ENCODE peak calls at places on chromosome 4, in nine cellular contexts. O is EL; F is right cardiac atrium; U is iris pigment epithelial cell; M is activated T-cell treated with anti-CD3 and anti-CD28 coated beads, Interleukin-2, amount 50 U/mL, for 72 hours; Z is occipital lobe; S is EH; K is lung; W is stomach. N is an unnamed sample.

GRCh38 chr4:96003941-96004340 is 164.0 kb downstream of the PDHA2 start:
- DNase-seq in O (no peak), F (no peak), U (no peak), M (no peak), Z (no peak), S (no peak), K (no peak), W (no peak), N (no peak)

GRCh38 chr4:83204731-83205130 is 79.9 kb downstream of the COQ2 start:
- DNase-seq in O (no peak), F (no peak), U (no peak), M (no peak), Z (no peak), S (no peak), K (no peak), W (no peak), N (no peak)

GRCh38 chr4:131509521-131509920 is 1639.6 kb upstream of the PCDH10 start:
- DNase-seq in O (peak), F (no peak), U (peak), M (no peak), Z (no peak), S (no peak), K (no peak), W (no peak), N (no peak)

GRCh38 chr4:7686166-7686870 is 251.6 kb upstream of the PSAPL1 start:
- DNase-seq in O (no peak), F (no peak), U (no peak), M (no peak), Z (no peak), S (no peak), K (no peak), W (no peak), N (no peak)

GRCh38 chr4:62023633-62024032 is 823.5 kb downstream of the ADGRL3 start:
- DNase-seq in O (no peak), F (no peak), U (no peak), M (no peak), Z (no peak), S (no peak), K (no peak), W (no peak), N (no peak)

GRCh38 chr4:8913858-8914460 is 42.3 kb upstream of the HMX1 start:
- DNase-seq in O (no peak), F (no peak), U (no peak), M (no peak), Z (no peak), S (no peak), K (no peak), W (no peak), N (no peak)

GRCh38 chr4:152605031-152605430 is 69.1 kb upstream of the FBXW7 start:
- DNase-seq in O (no peak), F (no peak), U (no peak), M (no peak), Z (no peak), S (no peak), K (no peak), W (no peak), N (no peak)

GRCh38 chr4:2831611-2832308 is 11.9 kb upstream of the ADD1 start:
- DNase-seq in O (no peak), F (no peak), U (no peak), M (no peak), Z (no peak), S (no peak), K (no peak), W (peak), N (no peak)

GRCh38 chr4:11647433-11647832 is 218.7 kb upstream of the HS3ST1 start:
- DNase-seq in O (no peak), F (no peak), U (no peak), M (no peak), Z (no peak), S (no peak), K (no peak), W (no peak), N (no peak)

GRCh38 chr4:138751290-138751689 is 264.3 kb upstream of the NOCT start:
- DNase-seq in O (peak), F (no peak), U (peak), M (no peak), Z (no peak), S (peak), K (no peak), W (no peak), N (no peak)

GRCh38 chr4:21780158-21780557 is 168.4 kb downstream of the KCNIP4 start:
- DNase-seq in O (peak), F (no peak), U (peak), M (no peak), Z (no peak), S (peak), K (no peak), W (no peak), N (no peak)

GRCh38 chr4:48774760-48775398 is 5.2 kb downstream of the FRYL start:
- DNase-seq in O (no peak), F (no peak), U (no peak), M (no peak), Z (no peak), S (no peak), K (no peak), W (no peak), N (no peak)

GRCh38 chr4:101667348-101667747 is 123.2 kb upstream of the BANK1 start:
- DNase-seq in O (peak), F (peak), U (peak), M (no peak), Z (no peak), S (peak), K (no peak), W (no peak), N (peak)

GRCh38 chr4:2484993-2485392 is 16.1 kb downstream of the RNF4 start:
- DNase-seq in O (no peak), F (peak), U (peak), M (peak), Z (no peak), S (peak), K (peak), W (peak), N (no peak)

GRCh38 chr4:33086351-33086900 is 2366.3 kb downstream of the PCDH7 start:
- DNase-seq in O (no peak), F (no peak), U (no peak), M (no peak), Z (no peak), S (peak), K (no peak), W (no peak), N (no peak)

GRCh38 chr4:109406337-109406931 is 27.2 kb upstream of the SEC24B start:
- DNase-seq in O (peak), F (no peak), U (peak), M (peak), Z (no peak), S (peak), K (no peak), W (no peak), N (peak)

GRCh38 chr4:173506780-173507211 is 23.2 kb downstream of the HAND2 start:
- DNase-seq in O (no peak), F (no peak), U (no peak), M (no peak), Z (no peak), S (no peak), K (no peak), W (no peak), N (no peak)

GRCh38 chr4:57043304-57044251 is 64.9 kb downstream of the POLR2B start:
- DNase-seq in O (peak), F (no peak), U (peak), M (no peak), Z (no peak), S (peak), K (no peak), W (no peak), N (no peak)

GRCh38 chr4:27148211-27148895 is 287.7 kb downstream of the STIM2 start:
- DNase-seq in O (peak), F (no peak), U (no peak), M (no peak), Z (no peak), S (peak), K (no peak), W (no peak), N (no peak)

GRCh38 chr4:34720563-34720962 is 1523.8 kb downstream of the ARAP2 start:
- DNase-seq in O (peak), F (no peak), U (peak), M (no peak), Z (no peak), S (peak), K (no peak), W (no peak), N (no peak)

GRCh38 chr4:52657317-52657629 is 1.8 kb downstream of the USP46 start:
- DNase-seq in O (no peak), F (no peak), U (no peak), M (no peak), Z (no peak), S (no peak), K (no peak), W (no peak), N (no peak)

GRCh38 chr4:46933686-46934085 is 24.6 kb upstream of the COX7B2 start:
- DNase-seq in O (peak), F (no peak), U (no peak), M (no peak), Z (no peak), S (no peak), K (no peak), W (no peak), N (no peak)

GRCh38 chr4:176377705-176378302 is 58.0 kb downstream of the SPCS3 start:
- DNase-seq in O (peak), F (no peak), U (peak), M (no peak), Z (no peak), S (peak), K (no peak), W (no peak), N (no peak)

GRCh38 chr4:3040447-3041191 is 33.7 kb downstream of the HTT-AS start:
- DNase-seq in O (no peak), F (no peak), U (no peak), M (no peak), Z (no peak), S (no peak), K (no peak), W (no peak), N (no peak)

GRCh38 chr4:170058745-170059144 is 31.0 kb downstream of the AADAT start:
- DNase-seq in O (no peak), F (no peak), U (no peak), M (no peak), Z (no peak), S (no peak), K (no peak), W (no peak), N (no peak)

GRCh38 chr4:112519689-112520597 is 4.0 kb upstream of the NEUROG2 start:
- DNase-seq in O (no peak), F (no peak), U (no peak), M (no peak), Z (no peak), S (no peak), K (no peak), W (no peak), N (no peak)

GRCh38 chr4:158667651-158668198 is 4.0 kb downstream of the C4orf46 start:
- DNase-seq in O (peak), F (no peak), U (peak), M (peak), Z (no peak), S (peak), K (no peak), W (no peak), N (no peak)

GRCh38 chr4:83189631-83190136 is 75.2 kb upstream of the PLAC8 start:
- DNase-seq in O (no peak), F (no peak), U (no peak), M (no peak), Z (no peak), S (no peak), K (no peak), W (no peak), N (no peak)

GRCh38 chr4:183571350-183572076 is 66.7 kb downstream of the ING2 start:
- DNase-seq in O (peak), F (no peak), U (peak), M (peak), Z (no peak), S (peak), K (peak), W (peak), N (no peak)

GRCh38 chr4:110049951-110050925 is 137.6 kb downstream of the EGF start:
- DNase-seq in O (peak), F (peak), U (peak), M (peak), Z (peak), S (peak), K (no peak), W (peak), N (no peak)

GRCh38 chr4:99383833-99384392 is 31.4 kb upstream of the ADH1C start:
- DNase-seq in O (peak), F (peak), U (peak), M (no peak), Z (no peak), S (peak), K (no peak), W (peak), N (no peak)

GRCh38 chr4:102608190-102608589 is 107.0 kb downstream of the NFKB1 start:
- DNase-seq in O (peak), F (no peak), U (peak), M (no peak), Z (no peak), S (peak), K (no peak), W (no peak), N (no peak)

GRCh38 chr4:80125252-80126177 is 52.5 kb upstream of the ANTXR2 start:
- DNase-seq in O (peak), F (no peak), U (peak), M (peak), Z (no peak), S (peak), K (no peak), W (no peak), N (no peak)

GRCh38 chr4:111697176-111697962 is 447.9 kb upstream of the FAM241A start:
- DNase-seq in O (no peak), F (no peak), U (no peak), M (no peak), Z (no peak), S (no peak), K (no peak), W (no peak), N (no peak)

GRCh38 chr4:184765473-184766346 is 31.8 kb upstream of the CENPU start:
- DNase-seq in O (no peak), F (no peak), U (no peak), M (no peak), Z (no peak), S (no peak), K (no peak), W (no peak), N (no peak)

GRCh38 chr4:147594107-147594506 is 23.1 kb upstream of the TMEM184C start:
- DNase-seq in O (no peak), F (no peak), U (peak), M (no peak), Z (no peak), S (no peak), K (no peak), W (no peak), N (no peak)

GRCh38 chr4:137677851-137678250 is 145.6 kb upstream of the PCDH18 start:
- DNase-seq in O (peak), F (no peak), U (peak), M (no peak), Z (no peak), S (peak), K (no peak), W (no peak), N (no peak)

GRCh38 chr4:186570193-186570996 is 15.0 kb upstream of the MTNR1A start:
- DNase-seq in O (peak), F (no peak), U (peak), M (no peak), Z (no peak), S (peak), K (no peak), W (peak), N (peak)

GRCh38 chr4:76208005-76208765 is 5.4 kb downstream of the SCARB2 start:
- DNase-seq in O (peak), F (peak), U (peak), M (no peak), Z (peak), S (peak), K (peak), W (peak), N (no peak)